ENCODE peak calls at places on chromosome 1, in seven cellular contexts. S is stimulated activated CD8-positive, alpha-beta memory T cell treated with anti-CD3 and anti-CD28 coated beads, Interleukin-4, amount 100 ng/mL, for 24 hours; Q is stimulated activated CD4-positive, alpha-beta T cell treated with anti-CD3 and anti-CD28 coated beads, Interleukin-1b, Interleukin-23, amount 100 ng/mL, for 24 hours; U is OCI-M1; A is posterior cingulate gyrus; F is Panc1; Z is NCI-H1092. P is an unnamed sample.

GRCh38 chr1:112849425-112849966 is 106.5 kb downstream of the SLC16A1 start:
- DNase-seq in Z (peak; percentile 63), S (no peak), A (peak; percentile 94), Q (no peak), F (no peak), U (no peak), P (no peak)

GRCh38 chr1:95685091-95685490 is 451.1 kb downstream of the RWDD3 start:
- DNase-seq in A (no peak), Q (no peak), F (no peak), S (no peak), U (no peak), Z (no peak), P (no peak)

GRCh38 chr1:41221995-41222991 is 19.8 kb downstream of the SCMH1 start:
- DNase-seq in S (no peak), A (no peak), U (peak; percentile 18), Z (peak; percentile 11), Q (no peak), F (no peak), P (no peak)

GRCh38 chr1:183472488-183473285 is at the start of gene SMG7:
- DNase-seq in Z (peak; percentile 21), U (peak; percentile 77), Q (peak; percentile 18), F (no peak), S (peak; percentile 33), A (peak; percentile 90), P (no peak)

GRCh38 chr1:93878501-93878888 is 511 bp downstream of the DNTTIP2 start:
- DNase-seq in S (peak; percentile 55), Q (peak; percentile 26), F (peak; percentile 12), A (no peak), Z (no peak), U (peak; percentile 61), P (peak; percentile 60)

GRCh38 chr1:32066489-32066873 is 6.3 kb upstream of the TMEM39B start:
- DNase-seq in S (no peak), U (peak; percentile 97), F (peak; percentile 15), A (no peak), Z (no peak), Q (no peak), P (no peak)

GRCh38 chr1:3503525-3503886 is 49.0 kb downstream of the ARHGEF16 start:
- DNase-seq in F (no peak), A (no peak), Q (no peak), S (no peak), Z (no peak), U (no peak), P (no peak)

GRCh38 chr1:200971955-200972711 is 51.4 kb downstream of the KIF21B start:
- DNase-seq in S (peak; percentile 53), A (peak; percentile 93), Q (peak; percentile 18), Z (peak; percentile 71), U (peak; percentile 76), F (no peak), P (peak; percentile 55)

GRCh38 chr1:238466459-238466858 is 575.7 kb upstream of the ZP4 start:
- DNase-seq in U (no peak), S (no peak), F (no peak), Q (no peak), A (no peak), Z (no peak), P (no peak)

GRCh38 chr1:200415693-200416593 is 6.1 kb upstream of the ZNF281 start:
- DNase-seq in S (no peak), Z (no peak), A (no peak), U (no peak), F (peak; percentile 97), Q (no peak), P (peak; percentile 14)

GRCh38 chr1:87044840-87045239 is 130.4 kb downstream of the HS2ST1 start:
- DNase-seq in U (peak; percentile 11), S (no peak), Z (no peak), Q (no peak), A (no peak), F (no peak), P (no peak)

GRCh38 chr1:203769505-203770343 is 4.7 kb downstream of the LAX1 start:
- DNase-seq in U (peak; percentile 67), F (no peak), A (no peak), S (no peak), Q (no peak), Z (peak; percentile 45), P (no peak)

P was measured in GM18507.